ENCODE peak calls at places on chromosomes 13 and 19, in six cellular contexts. A is mesenchymal stem cell, N is neuronal stem cell, D is H9, Y is H1, R is trophoblast cell. Q is an unnamed sample.

GRCh38 chr19:45592366-45592765 is 7.8 kb upstream of the OPA3 start:
- DNase-seq in Y (no peak), D (no peak), A (no peak), N (no peak), R (no peak), Q (no peak)

GRCh38 chr13:33999830-34000605 is 182.1 kb downstream of the RFC3 start:
- DNase-seq in N (no peak), R (no peak), D (no peak), Y (no peak), A (no peak), Q (no peak)

GRCh38 chr19:10553943-10554381 is 10.3 kb downstream of the ATG4D start:
- DNase-seq in N (no peak), Y (no peak), A (no peak), D (no peak), R (no peak), Q (no peak)

GRCh38 chr13:53920916-53921315 is 892.3 kb downstream of the OLFM4 start:
- DNase-seq in R (no peak), Y (no peak), D (peak), A (no peak), N (no peak), Q (no peak)

GRCh38 chr19:18274776-18275356 is 614 bp upstream of the IQCN start:
- DNase-seq in A (peak), Y (no peak), D (peak), R (peak), N (no peak), Q (peak)

GRCh38 chr19:16594131-16594586 is 21.9 kb upstream of the SLC35E1 start:
- DNase-seq in A (no peak), R (no peak), D (no peak), N (no peak), Y (no peak), Q (no peak)

GRCh38 chr19:5113101-5113557 is 144.2 kb downstream of the KDM4B start:
- DNase-seq in A (peak), Y (no peak), R (no peak), N (no peak), D (no peak), Q (peak)

GRCh38 chr13:36026556-36026955 is 104.6 kb downstream of the DCLK1 start:
- DNase-seq in A (no peak), R (no peak), D (no peak), N (no peak), Y (no peak), Q (no peak)

GRCh38 chr19:39238209-39238608 is 6.6 kb downstream of the IFNL3 start:
- DNase-seq in R (no peak), A (no peak), D (no peak), Y (no peak), N (no peak), Q (no peak)

GRCh38 chr19:28710278-28710677 is 502.7 kb downstream of the UQCRFS1 start:
- DNase-seq in Y (no peak), N (peak), R (peak), A (peak), D (no peak), Q (peak)

GRCh38 chr19:46907880-46908279 is 47.1 kb downstream of the ARHGAP35 start:
- DNase-seq in Y (no peak), D (no peak), A (no peak), N (no peak), R (no peak), Q (no peak)

GRCh38 chr19:480016-480855 is 16.1 kb upstream of the MADCAM1 start:
- DNase-seq in A (peak), Y (no peak), D (peak), N (peak), R (peak), Q (no peak)

GRCh38 chr13:32846556-32846955 is 169.7 kb upstream of the KL start:
- DNase-seq in R (no peak), D (peak), N (no peak), Y (peak), A (no peak), Q (no peak)

GRCh38 chr13:97758317-97758716 is 195.2 kb upstream of the IPO5 start:
- DNase-seq in D (no peak), Y (no peak), A (no peak), R (no peak), N (no peak), Q (no peak)

GRCh38 chr19:33649919-33650305 is 28.2 kb downstream of the CHST8 start:
- DNase-seq in A (no peak), D (no peak), N (no peak), R (no peak), Y (no peak), Q (no peak)

GRCh38 chr19:57279418-57280164 is 694 bp upstream of the ZNF460 start:
- DNase-seq in N (peak), Y (peak), A (peak), D (peak), R (peak), Q (peak)

GRCh38 chr13:109610517-109610916 is 175.9 kb downstream of the IRS2 start:
- DNase-seq in Y (peak), D (peak), N (no peak), A (no peak), R (no peak), Q (no peak)

GRCh38 chr13:84393981-84394625 is 511.8 kb upstream of the SLITRK1 start:
- DNase-seq in N (no peak), Y (no peak), A (no peak), D (no peak), R (no peak), Q (no peak)

GRCh38 chr19:29690842-29691241 is 24.2 kb downstream of the C19orf12 start:
- DNase-seq in N (no peak), A (peak), D (peak), Y (no peak), R (peak), Q (peak)

GRCh38 chr19:7833225-7834156 is 3.5 kb downstream of the EVI5L start:
- DNase-seq in D (no peak), Y (no peak), N (no peak), R (peak), A (no peak), Q (peak)

GRCh38 chr19:7831452-7831851 is 1.4 kb downstream of the EVI5L start:
- DNase-seq in A (peak), N (peak), D (peak), R (peak), Y (peak), Q (peak)

GRCh38 chr19:7830823-7831222 is 805 bp downstream of the EVI5L start:
- DNase-seq in Y (no peak), D (no peak), N (no peak), R (no peak), A (no peak), Q (no peak)

GRCh38 chr19:7832009-7832408 is 2.0 kb downstream of the EVI5L start:
- DNase-seq in A (no peak), R (no peak), D (no peak), N (no peak), Y (no peak), Q (no peak)

GRCh38 chr19:7832781-7833180 is 2.8 kb downstream of the EVI5L start:
- DNase-seq in N (no peak), Y (no peak), A (no peak), D (no peak), R (no peak), Q (no peak)
- H3K14ac ChIP-seq in N (no peak), Y (no peak), A (no peak), D (no peak), R (no peak), Q (no peak)

DNA sequence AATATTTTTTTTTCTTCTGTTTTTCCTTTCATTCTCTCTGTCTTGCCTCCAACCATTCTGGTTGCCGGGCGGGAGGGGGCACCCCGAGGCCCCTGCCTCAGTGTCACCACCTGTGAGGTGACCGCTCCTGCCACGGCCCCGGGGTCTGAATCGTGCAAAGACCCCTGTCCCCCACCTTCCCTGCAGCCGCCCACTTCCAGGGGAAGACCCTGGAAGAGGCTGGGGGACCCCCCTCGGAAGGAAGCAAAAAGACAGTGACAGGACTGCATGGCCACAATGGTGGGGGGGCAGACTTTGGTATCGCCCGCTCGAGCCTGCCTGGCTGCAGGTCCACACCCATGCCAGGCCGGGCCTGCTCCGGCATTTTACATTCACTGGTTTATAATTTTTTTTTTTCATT is 22.7 kb downstream of the ZBTB7A start:
- DNase-seq in N (no peak), R (no peak), Y (no peak), A (no peak), D (no peak), Q (no peak)
- H3K14ac ChIP-seq in N (peak), R (no peak), Y (no peak), A (no peak), D (no peak), Q (no peak)

GRCh38 chr13:59144700-59145099 is 1019.0 kb downstream of the DIAPH3 start:
- DNase-seq in R (no peak), N (no peak), A (no peak), D (no peak), Y (no peak), Q (no peak)
- H3K14ac ChIP-seq in R (no peak), N (no peak), A (no peak), D (no peak), Y (no peak), Q (no peak)

GRCh38 chr13:111211789-111212516 is 96.8 kb downstream of the ARHGEF7 start:
- DNase-seq in A (peak), N (no peak), R (peak), Y (peak), D (peak), Q (peak)
- H3K14ac ChIP-seq in A (no peak), N (no peak), R (no peak), Y (no peak), D (peak), Q (no peak)

GRCh38 chr13:46660859-46661258 is 107.9 kb downstream of the LRCH1 start:
- DNase-seq in A (no peak), D (no peak), Y (no peak), R (no peak), N (no peak), Q (no peak)

GRCh38 chr13:46662690-46663089 is 109.7 kb downstream of the LRCH1 start:
- DNase-seq in D (no peak), R (peak), A (no peak), Y (no peak), N (no peak), Q (no peak)

GRCh38 chr13:46659413-46660065 is 106.6 kb downstream of the LRCH1 start:
- DNase-seq in Y (no peak), N (no peak), D (no peak), R (peak), A (no peak), Q (no peak)

GRCh38 chr13:46663216-46663615 is 110.2 kb downstream of the LRCH1 start:
- DNase-seq in A (peak), R (no peak), D (no peak), Y (no peak), N (no peak), Q (no peak)

DNA sequence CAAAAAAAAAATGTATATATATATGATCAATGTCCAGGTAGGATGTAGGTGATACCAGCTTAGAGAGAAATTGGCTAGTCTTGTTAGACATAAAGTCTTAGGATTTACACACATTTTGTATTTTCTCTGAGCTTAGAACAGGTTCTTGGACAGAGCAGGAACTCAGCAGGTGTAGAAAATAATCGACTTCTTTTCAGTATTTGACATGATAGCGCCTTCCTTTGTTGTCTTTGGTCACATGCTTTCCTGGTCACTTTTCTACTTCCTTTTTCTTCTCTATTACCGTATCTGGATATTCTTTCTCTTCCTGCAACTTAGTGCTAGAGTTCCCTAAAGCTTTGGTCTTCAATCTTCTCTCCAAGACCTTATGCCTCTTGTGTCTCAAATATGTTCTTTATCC is 107.4 kb downstream of the LRCH1 start:
- DNase-seq in Y (no peak), R (no peak), A (no peak), D (no peak), N (no peak), Q (no peak)
- H3K14ac ChIP-seq in Y (no peak), R (no peak), A (no peak), D (no peak), N (no peak), Q (no peak)